ENCODE peak calls at places on chromosomes 13 and 19, in five cellular contexts. A is ovary, Q is tibial nerve, R is lower leg skin, Z is testis. P is an unnamed sample.

GRCh38 chr19:40335855-40336700 is 12.1 kb downstream of the C19orf47 start:
- DNase-seq in A (no peak), Q (no peak), R (no peak), Z (no peak), P (no peak)

GRCh38 chr13:102346769-102347168 is 55.1 kb downstream of the FGF14 start:
- DNase-seq in A (no peak), Q (no peak), R (no peak), Z (no peak), P (no peak)

GRCh38 chr13:55613429-55614187 is 1527.1 kb upstream of the PRR20A start:
- DNase-seq in A (no peak), Q (no peak), R (no peak), Z (no peak), P (no peak)

GRCh38 chr13:50576156-50576555 is 267.3 kb downstream of the DLEU7 start:
- DNase-seq in A (no peak), Q (no peak), R (no peak), Z (no peak), P (no peak)

GRCh38 chr13:50989476-50989875 is 79.9 kb downstream of the RNASEH2B start:
- DNase-seq in A (peak), Q (peak), R (no peak), Z (peak), P (peak)

GRCh38 chr13:39362652-39363390 is 240.2 kb downstream of the LHFPL6 start:
- DNase-seq in A (no peak), Q (no peak), R (no peak), Z (no peak), P (no peak)

GRCh38 chr13:79660361-79660760 is 179.4 kb downstream of the NDFIP2 start:
- DNase-seq in A (no peak), Q (no peak), R (no peak), Z (no peak), P (no peak)

GRCh38 chr19:17883627-17884413 is 12.1 kb downstream of the SLC5A5 start:
- DNase-seq in A (no peak), Q (no peak), R (no peak), Z (no peak), P (no peak)

GRCh38 chr13:102584423-102584822 is 12.4 kb upstream of the TPP2 start:
- DNase-seq in A (no peak), Q (no peak), R (no peak), Z (no peak), P (no peak)

GRCh38 chr19:2478756-2479555 is 3.0 kb downstream of the GADD45B start:
- DNase-seq in A (peak), Q (peak), R (peak), Z (peak), P (peak)

GRCh38 chr13:48266967-48267639 is 34.1 kb downstream of the ITM2B start:
- DNase-seq in A (no peak), Q (no peak), R (no peak), Z (no peak), P (no peak)

GRCh38 chr19:39347332-39348227 is 5.4 kb downstream of the SAMD4B start:
- DNase-seq in A (no peak), Q (no peak), R (no peak), Z (no peak), P (peak)

GRCh38 chr19:53538378-53539109 is 599 bp downstream of the ZNF331 start:
- DNase-seq in A (no peak), Q (no peak), R (peak), Z (no peak), P (no peak)

GRCh38 chr13:100854091-100854490 is 179.5 kb upstream of the TMTC4 start:
- DNase-seq in A (no peak), Q (no peak), R (no peak), Z (no peak), P (no peak)

GRCh38 chr19:31962565-31962996 is 382.8 kb upstream of the ZNF507 start:
- DNase-seq in A (peak), Q (no peak), R (no peak), Z (peak), P (no peak)

GRCh38 chr13:19782049-19782726 is 557 bp downstream of the PSPC1 start:
- DNase-seq in A (peak), Q (peak), R (peak), Z (peak), P (peak)

GRCh38 chr13:26074706-26075105 is 22.9 kb upstream of the SHISA2 start:
- DNase-seq in A (no peak), Q (no peak), R (no peak), Z (peak), P (no peak)

GRCh38 chr19:35748106-35749020 is at the start of gene LIN37:
- DNase-seq in A (peak), Q (peak), R (peak), Z (peak), P (peak)
- TF ChIP-seq POLR2A in A (peak), Q (peak), R (peak), Z (peak), P (peak)

GRCh38 chr13:60745343-60745742 is 348.3 kb downstream of the TDRD3 start:
- DNase-seq in A (no peak), Q (no peak), R (no peak), Z (no peak), P (no peak)
- TF ChIP-seq POLR2A in A (no peak), Q (no peak), R (no peak), Z (no peak), P (no peak)

GRCh38 chr19:11848594-11849263 is at the start of gene ZNF439:
- DNase-seq in A (peak), Q (peak), R (peak), Z (peak), P (peak)
- TF ChIP-seq POLR2A in A (peak), Q (no peak), R (no peak), Z (no peak), P (no peak)

DNA sequence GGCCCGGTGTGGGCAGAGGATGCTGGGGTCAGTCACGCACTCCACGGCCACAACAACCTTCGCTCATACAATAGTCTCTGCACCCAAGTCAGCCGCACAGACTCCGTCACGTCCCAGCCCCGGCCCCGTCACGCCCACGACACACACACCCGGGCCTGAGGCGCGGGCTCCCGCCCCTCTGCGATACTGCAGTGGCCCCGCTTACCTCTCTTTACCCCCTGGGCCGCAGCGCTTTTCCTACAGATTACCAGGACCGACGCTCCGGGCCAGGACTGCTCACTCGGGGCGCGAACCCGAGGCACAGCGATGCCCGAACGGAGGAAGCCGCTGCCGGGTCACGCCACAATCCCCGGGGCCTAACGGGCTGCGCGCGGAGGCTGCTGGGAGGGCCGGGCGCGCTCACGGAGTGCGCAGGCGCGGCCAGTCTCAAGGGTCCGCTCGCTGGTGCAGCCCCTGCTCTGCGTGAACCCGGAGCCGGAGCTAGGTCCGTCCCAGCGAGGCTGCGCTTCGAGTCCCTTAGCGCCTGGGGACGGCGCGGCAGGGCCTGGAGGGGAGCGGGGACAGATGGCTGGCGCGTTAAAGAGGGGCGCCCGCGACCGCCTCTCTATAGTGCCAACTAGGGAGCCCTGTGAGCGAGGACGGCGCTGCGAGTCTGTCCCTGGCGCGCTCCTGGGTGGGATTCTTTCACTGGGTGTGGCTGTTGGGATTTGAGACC is at the start of gene ZFP82:
- DNase-seq in A (peak), Q (peak), R (peak), Z (peak), P (peak)
- TF ChIP-seq POLR2A in A (no peak), Q (no peak), R (no peak), Z (no peak), P (peak)

DNA sequence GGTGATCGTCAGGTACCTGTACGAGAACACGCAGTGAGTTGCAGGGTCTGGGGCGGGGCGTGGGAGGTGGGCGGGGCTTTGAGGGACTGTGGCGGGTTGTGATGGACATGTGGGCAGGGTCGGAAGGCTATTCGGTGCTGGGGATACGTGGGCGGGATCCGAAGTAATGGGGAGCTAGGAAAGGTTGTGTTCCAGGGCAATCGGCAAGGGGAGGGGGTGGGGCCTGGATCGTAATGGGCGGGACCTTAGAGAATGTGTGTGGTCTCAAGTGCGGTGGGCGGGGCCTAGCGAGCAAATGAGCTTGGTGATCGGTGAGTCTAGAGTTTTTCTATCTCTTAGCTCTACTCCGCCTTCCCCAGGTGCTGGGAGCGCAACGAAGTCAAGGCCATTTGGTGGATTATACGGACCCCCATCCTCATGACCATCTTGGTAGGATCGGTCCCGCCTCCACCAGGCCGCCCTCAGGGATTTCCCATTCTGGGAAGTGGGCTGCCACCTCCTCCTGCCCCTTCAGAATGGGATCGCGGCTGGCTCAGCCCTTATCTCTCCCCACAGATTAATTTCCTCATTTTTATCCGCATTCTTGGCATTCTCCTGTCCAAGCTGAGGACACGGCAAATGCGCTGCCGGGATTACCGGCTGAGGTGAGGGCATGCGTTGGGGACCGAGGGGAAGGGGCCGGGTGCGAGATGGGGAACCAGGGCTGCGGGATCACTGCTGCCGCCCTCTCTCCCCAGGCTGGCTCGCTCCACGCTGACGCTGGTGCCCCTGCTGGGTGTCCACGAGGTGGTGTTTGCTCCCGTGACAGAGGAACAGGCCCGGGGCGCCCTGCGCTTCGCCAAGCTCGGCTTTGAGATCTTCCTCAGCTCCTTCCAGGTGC is 9.6 kb downstream of the GIPR start:
- DNase-seq in A (peak), Q (peak), R (peak), Z (peak), P (peak)
- TF ChIP-seq POLR2A in A (no peak), Q (no peak), R (no peak), Z (no peak), P (no peak)

DNA sequence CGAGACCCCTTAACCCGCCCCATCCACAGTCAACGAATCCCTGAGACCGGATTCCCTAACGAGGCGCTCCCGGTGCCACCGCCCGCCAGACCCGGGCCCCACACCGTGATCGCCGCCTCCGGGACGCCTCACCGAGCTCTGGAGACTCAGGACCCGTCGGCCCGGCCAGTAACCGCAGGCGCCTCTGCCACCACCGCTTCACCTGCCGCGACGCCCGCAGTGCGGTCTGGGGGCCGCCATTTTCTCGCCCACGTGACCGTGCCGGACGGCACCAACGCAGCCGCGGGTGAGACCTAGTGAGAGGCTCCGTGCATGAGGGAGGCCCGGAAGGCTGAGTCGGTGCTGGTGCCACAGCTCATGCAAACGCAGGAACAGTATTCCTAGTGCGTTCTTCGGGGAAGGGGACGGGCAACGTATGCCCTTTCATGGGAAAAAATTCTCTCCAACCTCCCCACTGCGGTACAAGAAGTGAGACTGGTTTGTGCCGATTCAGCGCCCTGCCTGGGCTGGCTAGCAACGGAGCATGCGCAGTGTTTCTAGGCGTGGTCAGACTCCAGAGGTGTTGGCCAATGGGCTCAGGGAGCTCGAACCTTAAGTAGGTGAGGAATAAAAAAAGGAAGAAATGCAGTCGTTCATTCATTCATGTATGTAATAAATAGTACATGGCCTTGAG is at the start of gene DOHH:
- DNase-seq in A (peak), Q (peak), R (peak), Z (peak), P (peak)
- TF ChIP-seq POLR2A in A (peak), Q (no peak), R (no peak), Z (no peak), P (peak)

DNA sequence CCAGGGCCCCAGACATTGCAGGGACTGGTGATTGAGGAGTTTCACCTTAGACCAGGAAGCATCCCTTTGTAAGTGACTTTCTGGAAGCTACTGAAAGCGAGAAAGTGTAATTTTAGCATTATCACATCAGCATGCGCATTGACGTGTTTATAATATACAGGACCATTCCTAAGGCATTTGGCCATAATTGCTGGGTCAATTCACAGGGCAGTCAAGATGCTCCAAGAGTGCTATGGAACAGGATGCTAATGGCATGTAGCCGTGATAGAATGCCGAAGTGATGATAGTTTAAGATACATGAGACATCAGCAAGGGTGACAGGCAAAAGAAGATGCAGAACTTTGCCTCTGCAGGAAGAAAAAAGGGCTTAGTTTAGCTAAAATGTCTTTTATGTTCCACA is 347.6 kb upstream of the NBEA start:
- DNase-seq in A (no peak), Q (no peak), R (no peak), Z (no peak), P (no peak)
- TF ChIP-seq POLR2A in A (no peak), Q (no peak), R (no peak), Z (no peak), P (no peak)

GRCh38 chr19:10602330-10603083 is 15.4 kb upstream of the AP1M2 start:
- DNase-seq in A (peak), Q (peak), R (peak), Z (peak), P (peak)
- TF ChIP-seq POLR2A in A (peak), Q (no peak), R (no peak), Z (no peak), P (peak)

DNA sequence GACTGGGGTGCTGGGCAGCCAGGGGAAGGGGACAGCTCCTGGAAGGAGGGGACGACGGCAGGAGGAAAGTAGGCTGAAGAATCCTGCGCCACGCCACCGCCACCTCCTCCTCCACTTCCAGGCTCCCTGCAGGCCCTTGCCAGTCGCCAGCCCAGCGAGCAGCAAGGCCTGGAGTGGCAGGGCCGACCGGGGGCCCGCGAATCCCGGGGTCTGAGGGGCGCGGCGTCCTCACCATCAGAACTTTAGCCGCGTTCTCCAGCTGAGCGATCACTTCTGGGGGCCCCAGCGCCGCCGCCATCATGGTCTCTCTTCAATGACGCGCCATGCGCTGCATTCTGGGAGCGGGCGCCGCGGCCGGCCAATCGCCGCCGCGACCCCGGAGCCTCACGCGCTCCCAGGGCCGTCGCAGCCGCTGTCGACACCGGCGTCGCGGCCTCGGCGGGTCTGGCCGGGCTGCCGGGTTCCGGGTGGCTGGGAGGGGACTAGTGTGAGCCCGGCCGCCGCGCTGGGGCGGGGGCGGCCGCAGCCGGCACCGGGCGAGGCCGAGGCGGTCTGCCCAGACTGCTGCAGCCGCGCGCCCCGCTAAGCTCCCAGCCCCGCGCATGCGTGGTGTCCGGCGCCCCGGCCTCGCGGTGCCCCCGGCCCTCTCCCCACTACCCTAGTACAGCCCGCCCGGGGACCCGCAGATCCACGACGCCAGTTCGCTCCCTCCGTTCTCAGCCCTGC is at the start of gene XPO4:
- DNase-seq in A (peak), Q (peak), R (peak), Z (peak), P (peak)
- TF ChIP-seq POLR2A in A (no peak), Q (peak), R (no peak), Z (no peak), P (peak)